ENCODE peak calls at places on chromosomes 12 and 14, in ten cellular contexts. J is Peyer's patch; K is effector memory CD4-positive, alpha-beta T cell; G is gastrocnemius medialis; T is uterus; Y is cardiac muscle cell; X is ovary; S is right cardiac atrium; H is HepG2; F is GM23338. I is an unnamed sample.

GRCh38 chr14:67137744-67138371 is 51.4 kb upstream of the GARIN2 start:
- DNase-seq in G (no peak), Y (no peak), H (no peak), K (no peak), F (peak; percentile 43), J (no peak), X (no peak), S (no peak), T (no peak), I (no peak)

GRCh38 chr14:55384536-55384935 is 27.1 kb downstream of the ATG14 start:
- DNase-seq in S (no peak), F (no peak), G (no peak), T (no peak), Y (no peak), K (no peak), J (no peak), X (no peak), H (no peak), I (no peak)

GRCh38 chr12:74317078-74317581 is 220.5 kb upstream of the ATXN7L3B start:
- DNase-seq in G (no peak), S (peak; percentile 83), X (peak; percentile 64), Y (peak; percentile 66), J (no peak), K (no peak), T (peak; percentile 18), F (peak; percentile 74), H (no peak), I (peak; percentile 36)

GRCh38 chr14:45990252-45990651 is 661.3 kb downstream of the RPL10L start:
- DNase-seq in Y (no peak), H (no peak), J (no peak), K (no peak), X (no peak), F (peak; percentile 37), S (no peak), T (no peak), G (no peak), I (no peak)

GRCh38 chr14:86333506-86333905 is 803.6 kb downstream of the FLRT2 start:
- DNase-seq in S (no peak), G (no peak), T (no peak), K (no peak), Y (no peak), J (no peak), X (no peak), F (no peak), H (no peak), I (no peak)

GRCh38 chr14:69547701-69548348 is 26.8 kb downstream of the CCDC177 start:
- DNase-seq in S (no peak), Y (peak; percentile 63), T (no peak), X (no peak), H (no peak), J (no peak), G (no peak), K (no peak), F (peak; percentile 90), I (no peak)

GRCh38 chr12:32115404-32116104 is 8.9 kb downstream of the BICD1 start:
- DNase-seq in F (no peak), S (peak; percentile 91), G (peak; percentile 68), K (no peak), T (peak; percentile 96), J (peak; percentile 25), H (no peak), Y (no peak), X (peak; percentile 96), I (peak; percentile 86)

GRCh38 chr12:131088701-131089525 is 135.2 kb downstream of the ADGRD1 start:
- DNase-seq in J (peak; percentile 10), T (peak; percentile 10), Y (no peak), F (no peak), G (no peak), X (peak; percentile 11), K (no peak), S (no peak), H (no peak), I (no peak)

GRCh38 chr14:23013056-23014054 is 3.4 kb upstream of the C14orf93 start:
- DNase-seq in X (no peak), J (no peak), Y (no peak), K (no peak), S (no peak), F (no peak), H (no peak), T (no peak), G (no peak), I (no peak)

GRCh38 chr14:23008836-23009235 is 1.1 kb downstream of the C14orf93 start:
- DNase-seq in Y (no peak), F (no peak), J (no peak), S (no peak), X (no peak), G (no peak), H (no peak), T (no peak), K (no peak), I (no peak)

GRCh38 chr14:23006544-23007419 is 3.2 kb downstream of the C14orf93 start:
- DNase-seq in T (peak; percentile 97), F (peak; percentile 98), K (peak; percentile 96), J (peak; percentile 94), H (peak; percentile 100), Y (peak; percentile 96), G (peak; percentile 98), X (peak; percentile 96), S (peak; percentile 98), I (peak; percentile 98)

GRCh38 chr14:23009483-23009938 is 432 bp downstream of the C14orf93 start:
- DNase-seq in Y (no peak), X (no peak), S (no peak), G (no peak), F (no peak), H (no peak), K (no peak), J (no peak), T (no peak), I (no peak)

GRCh38 chr14:23009939-23010718 is at the start of gene C14orf93:
- DNase-seq in K (peak; percentile 71), G (peak; percentile 73), Y (peak; percentile 67), F (peak; percentile 83), S (peak; percentile 95), T (peak; percentile 81), J (peak; percentile 76), X (peak; percentile 83), H (peak; percentile 69), I (peak; percentile 86)
- H3K27me3 ChIP-seq in K (no peaks in the 10 kb centered on the region), G (no peaks in the 10 kb centered on the region), Y (no peaks in the 10 kb centered on the region), F (no peaks in the 10 kb centered on the region), S (no peaks in the 10 kb centered on the region), T (no peaks in the 10 kb centered on the region), J (no peaks in the 10 kb centered on the region), X (no peaks in the 10 kb centered on the region), H (no peaks in the 10 kb centered on the region), I (no peaks in the 10 kb centered on the region)

DNA sequence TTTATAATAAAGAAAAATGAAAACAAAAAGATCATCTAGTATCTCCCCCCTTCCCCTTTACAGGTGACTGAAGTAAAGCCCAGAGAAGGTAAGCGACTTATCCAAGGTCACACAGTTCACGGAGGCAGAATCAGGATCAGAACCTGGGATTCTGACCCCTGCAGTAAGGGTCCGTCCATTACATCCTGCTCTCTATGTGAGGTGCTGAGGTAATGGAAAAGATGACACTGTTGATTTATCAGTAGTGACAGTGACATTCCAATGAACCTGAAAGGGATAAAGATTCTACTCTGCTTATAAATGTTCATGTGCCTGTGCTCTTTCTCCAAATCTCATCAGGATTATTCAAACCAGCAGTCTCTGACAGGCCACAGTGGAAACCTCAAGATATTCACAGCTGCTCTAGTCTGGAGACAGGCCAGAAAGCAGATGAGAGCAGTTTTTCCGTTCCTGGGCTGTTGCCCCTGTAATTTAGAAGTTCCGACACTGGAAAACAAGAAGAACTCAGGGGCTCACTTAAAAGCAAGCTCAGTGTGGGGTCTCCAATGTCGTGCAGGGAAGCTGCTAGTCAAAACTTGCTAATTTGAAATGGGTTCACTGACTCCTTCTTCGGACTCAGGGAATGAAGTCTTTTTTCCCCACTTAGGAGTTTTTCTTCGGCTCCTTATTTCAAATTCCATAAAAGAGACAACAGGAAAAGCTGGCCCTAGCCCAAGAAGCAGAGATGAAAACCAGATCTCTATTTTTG is 131.7 kb upstream of the EEA1 start:
- DNase-seq in Y (peak; percentile 36), S (no peak), F (peak; percentile 41), H (peak; percentile 63), G (no peak), X (peak; percentile 62), K (no peak), T (peak; percentile 23), J (no peak), I (no peak)
- H3K4me3 ChIP-seq in Y (no peak overlapping the region), S (no peak overlapping the region), F (no peak overlapping the region), H (no peak overlapping the region), G (no peak overlapping the region), X (no peak overlapping the region), K (no peak overlapping the region), T (no peak overlapping the region), J (no peak overlapping the region), I (peak overlapping the region; percentile 19)

GRCh38 chr12:132481345-132481744 is 8.6 kb upstream of the FBRSL1 start:
- DNase-seq in G (no peak), T (no peak), F (no peak), J (no peak), X (no peak), S (peak; percentile 45), K (no peak), H (no peak), Y (no peak), I (no peak)

GRCh38 chr12:132479291-132479690 is 10.7 kb upstream of the FBRSL1 start:
- DNase-seq in S (peak; percentile 43), T (no peak), G (no peak), J (no peak), F (no peak), Y (no peak), K (no peak), H (no peak), X (no peak), I (peak; percentile 40)

GRCh38 chr12:132480620-132481132 is 9.3 kb upstream of the FBRSL1 start:
- DNase-seq in K (no peak), H (no peak), T (no peak), G (no peak), F (no peak), Y (no peak), S (peak; percentile 35), X (no peak), J (no peak), I (peak; percentile 3)

GRCh38 chr12:132478845-132479244 is 11.1 kb upstream of the FBRSL1 start:
- DNase-seq in J (no peak), G (no peak), K (no peak), Y (no peak), T (no peak), F (no peak), H (no peak), X (no peak), S (no peak), I (peak; percentile 43)

DNA sequence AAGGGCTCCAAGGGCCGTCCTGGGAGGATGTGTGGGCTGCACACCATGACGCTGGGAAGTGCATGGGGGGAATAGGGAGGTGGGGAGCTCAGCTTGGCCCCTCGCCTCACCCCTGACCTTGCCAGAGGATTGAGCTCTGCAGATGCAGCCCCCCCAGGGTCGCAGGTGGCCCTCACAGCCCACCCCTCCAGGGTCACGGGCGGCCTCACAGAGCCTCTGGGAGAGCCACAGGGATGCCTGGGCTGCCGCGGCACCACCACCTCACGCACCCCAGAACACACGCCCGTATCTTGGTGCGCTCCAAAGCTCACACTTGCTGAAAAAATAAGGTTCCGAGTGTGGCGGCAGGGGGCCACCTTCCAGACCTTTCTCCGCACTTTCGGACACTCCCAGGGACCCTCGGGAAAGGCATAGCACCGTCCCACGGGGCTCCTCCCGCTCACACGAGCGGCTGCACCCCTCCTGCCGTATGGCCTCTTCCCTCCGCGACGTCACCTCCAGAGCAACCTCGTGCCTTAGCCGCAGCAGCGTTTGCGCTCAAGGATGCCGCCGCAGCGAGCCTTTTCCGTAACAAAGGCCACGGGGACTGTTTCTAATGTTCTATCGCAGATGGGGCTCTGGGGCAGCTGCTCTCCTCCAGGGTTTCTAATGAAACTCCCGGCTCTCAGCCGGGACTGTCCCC is 9.9 kb upstream of the FBRSL1 start:
- DNase-seq in T (no peak), S (peak; percentile 29), G (no peak), F (no peak), Y (no peak), K (no peak), X (no peak), J (no peak), H (no peak), I (peak; percentile 5)
- H3K27me3 ChIP-seq in T (no peaks in the 10 kb centered on the region), S (no peaks in the 10 kb centered on the region), G (no peaks in the 10 kb centered on the region), F (peaks cover 71% of the 10 kb centered on the region), Y (peaks cover 21% of the 10 kb centered on the region), K (no peaks in the 10 kb centered on the region), X (no peaks in the 10 kb centered on the region), J (no peaks in the 10 kb centered on the region), H (peaks cover 88% of the 10 kb centered on the region), I (peaks cover 11% of the 10 kb centered on the region)

GRCh38 chr14:105487986-105488777 is 1.5 kb downstream of the CRIP1 start:
- DNase-seq in T (no peak), H (no peak), K (no peak), G (no peak), Y (no peak), S (peak; percentile 79), F (no peak), X (peak; percentile 39), J (no peak), I (peak; percentile 18)
- H3K4me3 ChIP-seq in T (peak overlapping the region; percentile 32), H (peak overlapping the region; percentile 68), K (peak overlapping the region; percentile 71), G (peak overlapping the region; percentile 46), Y (no peak overlapping the region), S (peak overlapping the region; percentile 45), F (peak overlapping the region; percentile 61), X (peak overlapping the region; percentile 33), J (peak overlapping the region; percentile 60), I (peak overlapping the region; percentile 75)

I was measured in psoas muscle.